ENCODE peak calls at places on chromosomes 16 and 17, in seven cellular contexts. Y, U, Z, F, R, N and V are unnamed samples.

GRCh38 chr17:5892897-5893656 is 177.1 kb upstream of the WSCD1 start:
- DNase-seq in Y (no peak), U (no peak), Z (peak), F (no peak), R (no peak), N (no peak), V (no peak)

GRCh38 chr16:55478827-55479559 is at the start of gene MMP2:
- DNase-seq in Y (no peak), U (peak), Z (peak), F (no peak), R (peak), N (no peak), V (peak)

GRCh38 chr17:41464173-41464572 is 3.0 kb downstream of the KRT32 start:
- DNase-seq in Y (no peak), U (no peak), Z (no peak), F (no peak), R (no peak), N (no peak), V (no peak)

GRCh38 chr16:30541502-30542329 is 7.1 kb upstream of the ZNF747 start:
- DNase-seq in Y (no peak), U (peak), Z (peak), F (no peak), R (peak), N (no peak), V (peak)

GRCh38 chr17:3966720-3967363 is 2.6 kb upstream of the ATP2A3 start:
- DNase-seq in Y (no peak), U (no peak), Z (no peak), F (no peak), R (no peak), N (no peak), V (no peak)

GRCh38 chr16:2438121-2438520 is 8.9 kb downstream of the CCNF start:
- DNase-seq in Y (no peak), U (no peak), Z (no peak), F (no peak), R (no peak), N (no peak), V (no peak)

GRCh38 chr17:66230918-66231543 is 1.8 kb upstream of the APOH start:
- DNase-seq in Y (no peak), U (no peak), Z (no peak), F (no peak), R (no peak), N (no peak), V (no peak)

GRCh38 chr17:50355701-50356341 is 9.9 kb downstream of the XYLT2 start:
- DNase-seq in Y (no peak), U (no peak), Z (no peak), F (no peak), R (peak), N (no peak), V (no peak)

GRCh38 chr16:11914210-11914758 is 1.5 kb downstream of the GSPT1 start:
- DNase-seq in Y (no peak), U (peak), Z (no peak), F (no peak), R (no peak), N (no peak), V (no peak)

GRCh38 chr17:79732804-79733691 is 2.3 kb downstream of the ENPP7 start:
- DNase-seq in Y (no peak), U (peak), Z (peak), F (no peak), R (no peak), N (no peak), V (no peak)

GRCh38 chr16:84730406-84731106 is 30.8 kb downstream of the USP10 start:
- DNase-seq in Y (peak), U (peak), Z (peak), F (peak), R (no peak), N (peak), V (peak)

GRCh38 chr17:80452173-80452915 is 24.1 kb downstream of the NPTX1 start:
- DNase-seq in Y (no peak), U (no peak), Z (no peak), F (no peak), R (peak), N (no peak), V (peak)

GRCh38 chr17:38605852-38606645 is at the start of gene SRCIN1:
- DNase-seq in Y (no peak), U (no peak), Z (no peak), F (no peak), R (peak), N (no peak), V (peak)

GRCh38 chr16:30184430-30185140 is 1.2 kb downstream of the CORO1A start:
- DNase-seq in Y (no peak), U (no peak), Z (no peak), F (no peak), R (peak), N (no peak), V (no peak)

GRCh38 chr16:83420206-83420760 is 387.5 kb upstream of the HSBP1 start:
- DNase-seq in Y (peak), U (peak), Z (peak), F (no peak), R (no peak), N (no peak), V (peak)

GRCh38 chr17:46007461-46007965 is 8.5 kb downstream of the STH start:
- DNase-seq in Y (no peak), U (no peak), Z (no peak), F (no peak), R (no peak), N (no peak), V (no peak)

GRCh38 chr17:50841949-50842354 is 6.6 kb downstream of the WFIKKN2 start:
- DNase-seq in Y (no peak), U (peak), Z (peak), F (no peak), R (peak), N (no peak), V (peak)

GRCh38 chr17:4796550-4796915 is 569 bp downstream of the PSMB6 start:
- DNase-seq in Y (no peak), U (peak), Z (peak), F (no peak), R (no peak), N (no peak), V (peak)

GRCh38 chr17:67246648-67247415 is 1.8 kb upstream of the HELZ start:
- DNase-seq in Y (peak), U (peak), Z (peak), F (no peak), R (peak), N (no peak), V (peak)

GRCh38 chr16:49130397-49130796 is 151.2 kb downstream of the CBLN1 start:
- DNase-seq in Y (no peak), U (no peak), Z (no peak), F (no peak), R (no peak), N (no peak), V (no peak)

GRCh38 chr17:80137131-80137530 is 9.8 kb downstream of the EIF4A3 start:
- DNase-seq in Y (no peak), U (no peak), Z (no peak), F (no peak), R (no peak), N (no peak), V (no peak)

GRCh38 chr16:946048-946395 is 24.8 kb downstream of the LMF1 start:
- DNase-seq in Y (no peak), U (no peak), Z (no peak), F (no peak), R (peak), N (no peak), V (no peak)

GRCh38 chr17:40345161-40346034 is 19.1 kb downstream of the GJD3 start:
- DNase-seq in Y (no peak), U (peak), Z (peak), F (no peak), R (peak), N (no peak), V (peak)

GRCh38 chr17:40346768-40347154 is 17.8 kb downstream of the GJD3 start:
- DNase-seq in Y (no peak), U (no peak), Z (no peak), F (no peak), R (no peak), N (no peak), V (no peak)

GRCh38 chr17:40347319-40348135 is 17.0 kb downstream of the GJD3 start:
- DNase-seq in Y (no peak), U (peak), Z (no peak), F (no peak), R (no peak), N (no peak), V (no peak)

GRCh38 chr17:40344321-40345160 is 20.0 kb downstream of the GJD3 start:
- DNase-seq in Y (no peak), U (peak), Z (no peak), F (no peak), R (no peak), N (no peak), V (no peak)

GRCh38 chr17:40346061-40346767 is 18.3 kb downstream of the GJD3 start:
- DNase-seq in Y (no peak), U (peak), Z (no peak), F (no peak), R (no peak), N (no peak), V (no peak)
- H3K4me3 ChIP-seq in Y (peak), U (no peak), Z (no peak), F (peak), R (peak), N (peak), V (peak)

GRCh38 chr16:46686815-46687473 is 2.0 kb downstream of the VPS35 start:
- DNase-seq in Y (no peak), U (no peak), Z (no peak), F (no peak), R (no peak), N (no peak), V (no peak)

GRCh38 chr16:46688101-46688656 is 799 bp downstream of the VPS35 start:
- DNase-seq in Y (peak), U (peak), Z (no peak), F (no peak), R (peak), N (no peak), V (peak)

GRCh38 chr16:46689492-46690280 is at the start of gene ORC6:
- DNase-seq in Y (peak), U (peak), Z (peak), F (peak), R (peak), N (no peak), V (peak)

GRCh38 chr16:46688657-46689491 is at the start of gene VPS35:
- DNase-seq in Y (peak), U (peak), Z (peak), F (peak), R (peak), N (peak), V (peak)

GRCh38 chr16:46687486-46687885 is 1.5 kb downstream of the VPS35 start:
- DNase-seq in Y (no peak), U (no peak), Z (no peak), F (no peak), R (no peak), N (no peak), V (no peak)
- H3K4me3 ChIP-seq in Y (peak), U (no peak), Z (no peak), F (no peak), R (peak), N (peak), V (peak)

GRCh38 chr17:77318491-77319210 is 177.9 kb downstream of the SEC14L1 start:
- DNase-seq in Y (no peak), U (no peak), Z (peak), F (no peak), R (peak), N (no peak), V (peak)
- H3K4me3 ChIP-seq in Y (no peak), U (no peak), Z (no peak), F (peak), R (no peak), N (peak), V (peak)

GRCh38 chr17:7667616-7668406 is 17.1 kb downstream of the ATP1B2 start:
- DNase-seq in Y (no peak), U (no peak), Z (no peak), F (no peak), R (peak), N (no peak), V (no peak)
- H3K4me3 ChIP-seq in Y (no peak), U (no peak), Z (no peak), F (no peak), R (no peak), N (no peak), V (no peak)

GRCh38 chr17:7590743-7591142 is 849 bp upstream of the SOX15 start:
- DNase-seq in Y (peak), U (no peak), Z (peak), F (no peak), R (no peak), N (no peak), V (peak)
- H3K4me3 ChIP-seq in Y (no peak), U (no peak), Z (no peak), F (no peak), R (no peak), N (no peak), V (no peak)

GRCh38 chr16:67872131-67872630 is 671 bp upstream of the EDC4 start:
- DNase-seq in Y (no peak), U (no peak), Z (no peak), F (no peak), R (no peak), N (no peak), V (no peak)
- H3K4me3 ChIP-seq in Y (peak), U (no peak), Z (no peak), F (no peak), R (no peak), N (no peak), V (peak)

DNA sequence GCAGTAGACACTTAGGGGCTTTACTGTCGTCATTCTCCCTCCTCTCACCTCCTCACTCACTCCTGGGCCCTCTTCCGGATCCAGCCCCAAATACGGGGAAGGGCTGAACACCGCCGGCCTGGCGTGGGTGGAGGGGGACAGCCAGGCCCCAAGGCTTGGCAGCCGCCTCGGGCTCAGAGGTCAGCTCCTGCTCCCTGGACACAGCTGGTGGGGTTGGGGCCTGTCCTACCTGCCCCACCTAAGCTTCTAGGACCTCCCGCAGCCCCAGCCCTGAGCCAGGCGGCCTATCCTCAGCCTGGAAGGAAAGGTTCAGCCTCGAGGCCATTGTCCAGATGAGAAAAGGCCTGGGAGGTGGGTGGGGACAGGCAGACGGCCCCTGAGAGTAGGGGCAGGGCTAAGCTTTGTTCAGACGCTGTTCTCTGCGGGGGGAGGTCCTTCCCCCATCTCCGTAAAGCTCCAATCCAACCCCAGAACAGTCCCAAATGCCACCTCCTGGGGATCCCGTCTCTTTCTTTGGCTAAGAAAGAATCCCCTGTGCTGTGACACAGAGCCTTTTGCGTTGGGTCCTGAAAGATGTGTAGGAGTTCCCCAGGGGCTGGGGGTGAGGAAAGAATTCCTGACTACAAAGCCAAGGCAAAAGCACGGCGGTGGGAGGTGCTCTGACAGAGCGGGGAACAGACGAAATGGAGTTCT is 861 bp upstream of the LLGL1 start:
- DNase-seq in Y (no peak), U (no peak), Z (peak), F (no peak), R (no peak), N (no peak), V (peak)
- H3K4me3 ChIP-seq in Y (peak), U (no peak), Z (no peak), F (peak), R (peak), N (no peak), V (peak)

GRCh38 chr17:82881900-82882714 is 42.3 kb upstream of the ZNF750 start:
- DNase-seq in Y (peak), U (no peak), Z (no peak), F (no peak), R (peak), N (no peak), V (no peak)

GRCh38 chr17:82884923-82885322 is 45.1 kb upstream of the ZNF750 start:
- DNase-seq in Y (no peak), U (no peak), Z (no peak), F (no peak), R (peak), N (no peak), V (no peak)

GRCh38 chr17:82883461-82884031 is 43.7 kb upstream of the ZNF750 start:
- DNase-seq in Y (no peak), U (no peak), Z (no peak), F (no peak), R (peak), N (no peak), V (no peak)

GRCh38 chr17:82882715-82883446 is 43.1 kb upstream of the ZNF750 start:
- DNase-seq in Y (no peak), U (no peak), Z (no peak), F (no peak), R (peak), N (no peak), V (no peak)

DNA sequence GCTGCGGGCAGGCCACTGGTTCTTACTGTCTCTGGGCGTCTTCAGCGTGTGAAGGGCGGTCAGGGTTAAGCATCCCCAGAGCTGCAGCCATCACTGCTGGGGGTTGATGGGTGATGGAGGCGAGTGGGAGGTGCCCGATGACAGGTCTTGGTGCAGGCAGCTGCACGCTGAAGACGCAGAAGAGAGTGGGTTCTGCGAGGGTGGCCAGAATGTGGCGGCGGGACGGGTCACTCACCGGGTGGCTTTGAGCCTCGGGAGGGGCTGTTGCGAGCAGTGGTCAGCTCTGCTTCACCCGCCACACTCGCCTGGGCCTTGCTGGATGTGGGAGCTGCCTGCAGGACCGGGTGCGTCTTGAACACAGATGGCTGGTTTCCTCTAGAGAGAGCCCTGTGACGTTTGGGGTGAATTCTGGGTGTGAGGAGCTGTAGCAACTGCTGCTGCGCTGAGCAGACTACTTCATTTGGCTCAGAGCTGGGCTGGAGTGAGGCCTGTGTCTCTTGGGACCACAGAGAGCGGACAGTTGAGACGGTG is 44.6 kb upstream of the ZNF750 start:
- DNase-seq in Y (no peak), U (no peak), Z (no peak), F (no peak), R (peak), N (no peak), V (peak)
- H3K4me3 ChIP-seq in Y (no peak), U (no peak), Z (no peak), F (no peak), R (no peak), N (no peak), V (no peak)